ENCODE peak calls at places on chromosomes 6 and 20, in ten cellular contexts. F is activated CD4-positive, alpha-beta T cell treated with anti-CD3 and anti-CD28 coated beads, Interleukin-2, amount 50 U/mL, for 48 hours; O is stimulated activated CD4-positive, alpha-beta T cell treated with anti-CD3 and anti-CD28 coated beads, Interleukin-1b, Interleukin-23, amount 100 ng/mL, for 24 hours; W is NCI-H2171; Q is hepatocyte; J is fibroblast of pulmonary artery; A is SK-MEL-5; L is body of pancreas; R is left ventricle myocardium superior; U is H9. H is an unnamed sample.

GRCh38 chr6:132131777-132132176 is 180.6 kb upstream of the CCN2 start:
- DNase-seq in A (peak), O (no peak), J (peak), L (peak), Q (peak), F (no peak), R (no peak), W (peak), U (no peak), H (no peak)

GRCh38 chr6:36985384-36985962 is 523 bp downstream of the MTCH1 start:
- DNase-seq in U (no peak), J (no peak), O (no peak), Q (no peak), R (no peak), L (no peak), A (no peak), W (no peak), F (peak), H (no peak)

GRCh38 chr6:16688984-16689636 is 72.2 kb downstream of the ATXN1 start:
- DNase-seq in W (no peak), U (no peak), Q (no peak), L (no peak), J (peak), O (no peak), A (peak), F (no peak), R (no peak), H (no peak)

GRCh38 chr6:32096394-32097258 is 12.5 kb downstream of the TNXB start:
- DNase-seq in W (no peak), Q (no peak), F (no peak), O (no peak), J (no peak), A (no peak), R (no peak), L (no peak), U (peak), H (no peak)

GRCh38 chr20:41393705-41394066 is 27.1 kb upstream of the EMILIN3 start:
- DNase-seq in W (no peak), F (no peak), U (no peak), R (peak), A (no peak), O (no peak), L (no peak), Q (no peak), J (no peak), H (no peak)

GRCh38 chr6:21593927-21594421 is 423 bp downstream of the SOX4 start:
- DNase-seq in J (peak), W (peak), Q (peak), U (no peak), A (no peak), O (peak), L (peak), R (no peak), F (peak), H (no peak)

GRCh38 chr6:128307671-128308070 is 212.7 kb downstream of the PTPRK start:
- DNase-seq in A (no peak), Q (no peak), U (no peak), L (no peak), F (no peak), R (no peak), O (no peak), J (peak), W (no peak), H (no peak)

GRCh38 chr20:878511-879307 is 37.4 kb downstream of the ANGPT4 start:
- DNase-seq in U (no peak), J (peak), F (peak), R (no peak), W (no peak), L (no peak), Q (peak), A (peak), O (no peak), H (peak)

GRCh38 chr6:113847435-113847834 is 9.7 kb upstream of the MARCKS start:
- DNase-seq in R (no peak), U (no peak), O (no peak), L (no peak), Q (no peak), J (no peak), W (no peak), A (no peak), F (no peak), H (no peak)

GRCh38 chr6:140809694-140810101 is 1323.0 kb upstream of the GJE1 start:
- DNase-seq in A (no peak), F (no peak), J (peak), L (no peak), U (no peak), O (no peak), Q (no peak), R (no peak), W (no peak), H (peak)

GRCh38 chr6:111185954-111186353 is 98.7 kb downstream of the SLC16A10 start:
- DNase-seq in L (peak), O (no peak), R (no peak), F (no peak), J (no peak), A (no peak), Q (no peak), W (no peak), U (no peak), H (no peak)

GRCh38 chr6:36853325-36853724 is 14.1 kb upstream of the CPNE5 start:
- DNase-seq in W (no peak), F (no peak), J (peak), A (peak), R (no peak), O (no peak), U (no peak), Q (peak), L (peak), H (no peak)

GRCh38 chr20:61775423-61775822 is 290.3 kb downstream of the TAF4 start:
- DNase-seq in A (no peak), W (no peak), Q (no peak), L (no peak), F (no peak), J (no peak), R (no peak), U (no peak), O (no peak), H (no peak)

GRCh38 chr20:49794336-49795124 is 18.1 kb upstream of the SLC9A8 start:
- DNase-seq in L (peak), W (no peak), J (no peak), U (no peak), Q (no peak), A (no peak), O (no peak), R (no peak), F (no peak), H (peak)

GRCh38 chr6:111150577-111150976 is 63.3 kb downstream of the SLC16A10 start:
- DNase-seq in J (no peak), W (no peak), O (no peak), L (no peak), F (no peak), U (no peak), A (no peak), R (no peak), Q (no peak), H (no peak)

GRCh38 chr6:81075974-81076373 is 676.5 kb downstream of the TENT5A start:
- DNase-seq in F (no peak), Q (peak), R (no peak), J (peak), A (peak), O (no peak), L (no peak), U (peak), W (no peak), H (no peak)

GRCh38 chr6:139825935-139826374 is 451.5 kb upstream of the CITED2 start:
- DNase-seq in A (no peak), R (no peak), J (no peak), L (no peak), O (no peak), W (no peak), F (no peak), Q (no peak), U (no peak), H (no peak)

GRCh38 chr6:132286298-132287019 is 114.8 kb downstream of the MOXD1 start:
- DNase-seq in J (no peak), U (no peak), R (no peak), O (no peak), Q (no peak), W (no peak), F (no peak), L (no peak), A (no peak), H (no peak)

GRCh38 chr6:25934181-25934580 is 3.7 kb upstream of the SLC17A2 start:
- DNase-seq in Q (no peak), R (no peak), L (no peak), J (no peak), O (no peak), W (no peak), F (no peak), U (no peak), A (no peak), H (no peak)

GRCh38 chr6:111566873-111567517 is 38.7 kb downstream of the TRAF3IP2 start:
- DNase-seq in A (peak), F (no peak), Q (peak), O (no peak), W (peak), U (no peak), R (no peak), J (peak), L (no peak), H (no peak)

GRCh38 chr20:36434383-36434782 is 106.9 kb upstream of the MYL9 start:
- DNase-seq in O (no peak), J (no peak), Q (no peak), U (no peak), A (no peak), L (no peak), F (no peak), R (no peak), W (no peak), H (no peak)

GRCh38 chr6:111411046-111411445 is 72.0 kb downstream of the REV3L start:
- DNase-seq in W (no peak), A (no peak), F (no peak), U (no peak), R (no peak), J (no peak), O (no peak), Q (no peak), L (no peak), H (no peak)

GRCh38 chr20:3783068-3783489 is 1.8 kb upstream of the SPEF1 start:
- DNase-seq in A (no peak), U (no peak), R (no peak), O (no peak), J (no peak), Q (no peak), L (no peak), F (no peak), W (no peak), H (no peak)

H was measured in T-helper 2 cell treated with Interferon-gamma antibody and Interleukin-4, amounts not matched to agents 5 μg/mL and 100 μg/mL, for 36 hours.